ENCODE peak calls at places on chromosomes 13 and 19, in five cellular contexts. H, M, B, Z and W are unnamed samples.

GRCh38 chr13:25068810-25069209 is 27.1 kb upstream of the PABPC3 start:
- DNase-seq in Z (no peak), M (no peak), H (no peak), B (no peak), W (no peak)

GRCh38 chr19:23999821-24000610 is 85.3 kb downstream of the ZNF726 start:
- DNase-seq in M (no peak), Z (no peak), B (no peak), H (no peak), W (no peak)

GRCh38 chr13:101303512-101303911 is 112.8 kb downstream of the NALCN start:
- DNase-seq in B (no peak), H (no peak), Z (no peak), M (no peak), W (no peak)

GRCh38 chr13:44732503-44733098 is 156.5 kb upstream of the TSC22D1 start:
- DNase-seq in B (no peak), Z (no peak), M (no peak), H (no peak), W (no peak)

GRCh38 chr13:73521970-73522549 is 463.3 kb downstream of the KLF5 start:
- DNase-seq in Z (no peak), M (no peak), H (no peak), B (no peak), W (no peak)

GRCh38 chr19:42184401-42184861 is 33.0 kb downstream of the DEDD2 start:
- DNase-seq in H (peak), B (peak), M (peak), Z (no peak), W (peak)

GRCh38 chr13:94825507-94825906 is 113.2 kb upstream of the SOX21 start:
- DNase-seq in M (peak), Z (no peak), B (no peak), H (no peak), W (no peak)

GRCh38 chr13:110042253-110042652 is 255.9 kb upstream of the IRS2 start:
- DNase-seq in M (peak), Z (no peak), B (no peak), H (no peak), W (no peak)

GRCh38 chr19:1503089-1503924 is 9.5 kb downstream of the ADAMTSL5 start:
- DNase-seq in B (no peak), Z (no peak), M (peak), H (peak), W (peak)

GRCh38 chr19:28746486-28746885 is 466.5 kb downstream of the UQCRFS1 start:
- DNase-seq in M (no peak), H (no peak), B (no peak), Z (no peak), W (no peak)

GRCh38 chr13:22915442-22916082 is 265.2 kb upstream of the SGCG start:
- DNase-seq in M (peak), B (no peak), H (no peak), Z (no peak), W (no peak)

GRCh38 chr13:31982540-31982939 is 49.0 kb upstream of the FRY start:
- DNase-seq in M (peak), B (no peak), H (peak), Z (peak), W (peak)

GRCh38 chr13:98409281-98409680 is 167.6 kb downstream of the STK24 start:
- DNase-seq in M (no peak), Z (no peak), B (no peak), H (no peak), W (no peak)

GRCh38 chr19:55635334-55635717 is 5.5 kb upstream of the ZNF580 start:
- DNase-seq in Z (no peak), M (no peak), H (no peak), B (no peak), W (peak)

GRCh38 chr13:99419591-99420243 is 81.6 kb upstream of the TM9SF2 start:
- DNase-seq in M (no peak), H (no peak), Z (no peak), B (no peak), W (no peak)